ENCODE peak calls at places on chromosomes 6 and 20, in eight cellular contexts. K is NCI-H1092 treated with DMSO at 0.1 percent for 48 hours; I is hippocampal formation; J is Right ventricle myocardium superior; E is CD4-positive, alpha-beta T cell; C is stimulated activated CD4-positive, alpha-beta T cell treated with anti-CD3 and anti-CD28 coated beads, Interleukin-4, amount 100 ng/mL, for 24 hours; P is KG1; D is A673. S is an unnamed sample.

GRCh38 chr6:32191696-32192607 is 491 bp downstream of the GPSM3 start:
- DNase-seq in K (no peak), I (no peak), J (no peak), E (no peak), C (peak), P (no peak), D (no peak), S (no peak)

GRCh38 chr6:79574636-79575035 is 37.4 kb upstream of the LCA5 start:
- DNase-seq in K (no peak), I (no peak), J (no peak), E (no peak), C (no peak), P (no peak), D (no peak), S (no peak)

GRCh38 chr6:9140861-9141534 is 705.7 kb upstream of the SLC35B3 start:
- DNase-seq in K (peak), I (no peak), J (no peak), E (no peak), C (no peak), P (no peak), D (no peak), S (no peak)

GRCh38 chr6:43274916-43275597 is 23.0 kb upstream of the SLC22A7 start:
- DNase-seq in K (peak), I (no peak), J (no peak), E (peak), C (peak), P (no peak), D (no peak), S (peak)

GRCh38 chr6:33082702-33083101 is 6.9 kb downstream of the HLA-DPB1 start:
- DNase-seq in K (peak), I (no peak), J (peak), E (no peak), C (no peak), P (no peak), D (no peak), S (peak)

GRCh38 chr6:55898342-55898741 is 23.0 kb upstream of the BMP5 start:
- DNase-seq in K (no peak), I (no peak), J (no peak), E (no peak), C (no peak), P (no peak), D (no peak), S (no peak)

GRCh38 chr6:141866731-141867502 is 265.8 kb upstream of the GJE1 start:
- DNase-seq in K (no peak), I (no peak), J (no peak), E (no peak), C (no peak), P (no peak), D (peak), S (no peak)

GRCh38 chr6:167706313-167707109 is 120.2 kb upstream of the AFDN start:
- DNase-seq in K (no peak), I (no peak), J (no peak), E (peak), C (peak), P (no peak), D (no peak), S (peak)

GRCh38 chr20:23692725-23693124 is 3.9 kb upstream of the CST4 start:
- DNase-seq in K (no peak), I (no peak), J (no peak), E (no peak), C (no peak), P (no peak), D (no peak), S (no peak)

GRCh38 chr6:148440877-148441453 is 98.3 kb downstream of the SASH1 start:
- DNase-seq in K (peak), I (no peak), J (peak), E (no peak), C (no peak), P (no peak), D (peak), S (no peak)

GRCh38 chr6:19408331-19408730 is 428.8 kb upstream of the ID4 start:
- DNase-seq in K (no peak), I (no peak), J (no peak), E (no peak), C (no peak), P (no peak), D (no peak), S (no peak)

GRCh38 chr6:35718354-35718695 is 18.5 kb upstream of the ARMC12 start:
- DNase-seq in K (no peak), I (no peak), J (no peak), E (no peak), C (no peak), P (no peak), D (no peak), S (no peak)

GRCh38 chr6:5084787-5085637 is at the start of gene PPP1R3G:
- DNase-seq in K (no peak), I (peak), J (peak), E (no peak), C (no peak), P (peak), D (peak), S (no peak)

GRCh38 chr20:37282558-37282957 is 6.9 kb upstream of the MANBAL start:
- DNase-seq in K (no peak), I (no peak), J (no peak), E (no peak), C (no peak), P (no peak), D (peak), S (no peak)

GRCh38 chr6:79570802-79571367 is 33.7 kb upstream of the LCA5 start:
- DNase-seq in K (peak), I (no peak), J (no peak), E (no peak), C (no peak), P (no peak), D (peak), S (no peak)

GRCh38 chr6:47268572-47269187 is 41.0 kb downstream of the TNFRSF21 start:
- DNase-seq in K (no peak), I (no peak), J (no peak), E (no peak), C (no peak), P (no peak), D (no peak), S (no peak)

GRCh38 chr6:141653590-141653989 is 479.1 kb upstream of the GJE1 start:
- DNase-seq in K (no peak), I (no peak), J (no peak), E (no peak), C (no peak), P (no peak), D (peak), S (no peak)

GRCh38 chr6:31139599-31139998 is 733 bp upstream of the PSORS1C2 start:
- DNase-seq in K (no peak), I (no peak), J (no peak), E (no peak), C (no peak), P (no peak), D (no peak), S (no peak)